ENCODE peak calls at places on chromosomes 7 and 10, in eight cellular contexts. R is choroid plexus epithelial cell, B is OCI-LY7, G is hepatocyte, S is tibial artery, A is cardiac fibroblast, M is fibroblast of mammary gland, D is body of pancreas. N is an unnamed sample.

GRCh38 chr10:128096486-128097199 is 29.6 kb downstream of the MKI67 start:
- DNase-seq in M (peak), G (no peak), S (no peak), A (peak), B (no peak), D (no peak), R (no peak), N (peak)

GRCh38 chr7:33901847-33902246 is 3.5 kb upstream of the BMPER start:
- DNase-seq in B (no peak), A (no peak), D (no peak), S (no peak), M (no peak), G (no peak), R (no peak), N (no peak)

GRCh38 chr10:75651452-75651851 is 220.0 kb downstream of the LRMDA start:
- DNase-seq in R (peak), S (no peak), B (no peak), M (peak), A (no peak), D (no peak), G (no peak), N (peak)

GRCh38 chr10:60537697-60538096 is 148.0 kb upstream of the ANK3 start:
- DNase-seq in G (no peak), S (no peak), B (no peak), M (peak), R (no peak), A (no peak), D (no peak), N (no peak)

GRCh38 chr7:50782376-50783208 is at the start of gene GRB10:
- DNase-seq in D (peak), G (peak), M (peak), A (peak), R (peak), B (no peak), S (no peak), N (peak)

GRCh38 chr7:72446566-72447462 is 34.7 kb upstream of the CALN1 start:
- DNase-seq in R (no peak), M (no peak), G (no peak), A (no peak), B (no peak), S (no peak), D (no peak), N (no peak)

GRCh38 chr10:67629461-67629971 is 66.5 kb downstream of the CTNNA3 start:
- DNase-seq in D (no peak), M (no peak), G (no peak), A (peak), S (no peak), R (peak), B (no peak), N (no peak)

GRCh38 chr10:63210611-63211196 is 77.6 kb downstream of the NRBF2 start:
- DNase-seq in M (peak), D (no peak), S (no peak), R (peak), B (no peak), A (peak), G (no peak), N (no peak)

GRCh38 chr10:19904202-19904661 is 88.0 kb downstream of the PLXDC2 start:
- DNase-seq in S (no peak), B (no peak), D (no peak), M (peak), G (no peak), R (peak), A (peak), N (peak)

GRCh38 chr10:33074443-33074842 is 116.4 kb upstream of the ITGB1 start:
- DNase-seq in A (peak), G (no peak), R (no peak), D (no peak), B (no peak), S (no peak), M (no peak), N (no peak)

GRCh38 chr7:102252373-102252982 is 34.2 kb upstream of the SH2B2 start:
- DNase-seq in G (no peak), B (no peak), R (no peak), S (no peak), D (no peak), M (no peak), A (no peak), N (no peak)

GRCh38 chr7:123494193-123494796 is 40.1 kb downstream of the IQUB start:
- DNase-seq in A (peak), G (peak), M (peak), D (peak), S (no peak), R (peak), B (peak), N (peak)

GRCh38 chr10:76550806-76551205 is 1086.8 kb downstream of the KCNMA1 start:
- DNase-seq in G (peak), A (peak), M (peak), R (peak), D (no peak), S (no peak), B (no peak), N (peak)

GRCh38 chr7:6589829-6590644 is at the start of gene INTS15:
- DNase-seq in S (peak), B (peak), A (peak), R (peak), D (peak), G (peak), M (peak), N (peak)

GRCh38 chr7:75980126-75980864 is 14.1 kb downstream of the TMEM120A start:
- DNase-seq in R (no peak), D (peak), A (no peak), S (no peak), B (no peak), M (no peak), G (no peak), N (no peak)

GRCh38 chr7:99008921-99009530 is 130.7 kb downstream of the TRRAP start:
- DNase-seq in G (no peak), B (no peak), M (no peak), S (no peak), A (no peak), D (no peak), R (no peak), N (no peak)

GRCh38 chr10:96676272-96677112 is 43.8 kb downstream of the PIK3AP1 start:
- DNase-seq in R (no peak), G (no peak), A (no peak), M (no peak), D (peak), B (no peak), S (no peak), N (no peak)

GRCh38 chr10:85786401-85786899 is 580.1 kb downstream of the GRID1 start:
- DNase-seq in D (no peak), G (peak), S (no peak), B (peak), R (no peak), A (no peak), M (no peak), N (no peak)

GRCh38 chr7:135168489-135169140 is 1.9 kb downstream of the CYREN start:
- DNase-seq in M (no peak), S (no peak), A (no peak), D (peak), R (no peak), B (no peak), G (no peak), N (no peak)

GRCh38 chr7:120838281-120838682 is 19.7 kb downstream of the TSPAN12 start:
- DNase-seq in A (no peak), S (no peak), M (no peak), B (no peak), G (no peak), D (no peak), R (no peak), N (no peak)

GRCh38 chr7:104362756-104363155 is 34.4 kb downstream of the LHFPL3 start:
- DNase-seq in M (no peak), A (no peak), S (no peak), R (no peak), G (no peak), D (no peak), B (no peak), N (no peak)

GRCh38 chr10:114239117-114239993 is at the start of gene VWA2:
- DNase-seq in M (no peak), B (peak), R (no peak), A (no peak), S (no peak), G (peak), D (peak), N (no peak)

GRCh38 chr10:30783939-30784500 is 154.5 kb upstream of the LYZL2 start:
- DNase-seq in B (peak), A (peak), G (peak), D (peak), M (peak), S (peak), R (peak), N (peak)

GRCh38 chr7:39428221-39428620 is 138.0 kb upstream of the YAE1 start:
- DNase-seq in M (peak), G (no peak), R (peak), B (no peak), D (no peak), A (peak), S (no peak), N (peak)

GRCh38 chr10:52742723-52743122 is 29.9 kb downstream of the MBL2 start:
- DNase-seq in M (no peak), A (no peak), S (no peak), R (no peak), G (no peak), D (no peak), B (no peak), N (no peak)

GRCh38 chr7:38232475-38233366 is 40.7 kb downstream of the TARP start:
- DNase-seq in G (no peak), D (no peak), R (peak), M (peak), S (no peak), B (no peak), A (no peak), N (no peak)

GRCh38 chr7:141198191-141198958 is 124.5 kb downstream of the TMEM178B start:
- DNase-seq in R (no peak), G (no peak), A (no peak), M (peak), D (no peak), S (no peak), B (no peak), N (no peak)

GRCh38 chr7:139618482-139619366 is 95.2 kb downstream of the CLEC2L start:
- DNase-seq in D (peak), A (peak), G (peak), S (no peak), B (peak), R (peak), M (peak), N (peak)

GRCh38 chr10:83373659-83374058 is 765.6 kb upstream of the GHITM start:
- DNase-seq in R (peak), M (no peak), G (peak), S (no peak), D (no peak), B (peak), A (peak), N (peak)

GRCh38 chr10:6667679-6668270 is 87.7 kb upstream of the PRKCQ start:
- DNase-seq in D (no peak), M (peak), B (peak), S (no peak), R (peak), G (peak), A (peak), N (peak)

GRCh38 chr7:51633006-51633405 is 316.4 kb upstream of the COBL start:
- DNase-seq in R (no peak), A (no peak), D (no peak), S (no peak), B (no peak), M (no peak), G (no peak), N (no peak)

GRCh38 chr10:49008056-49008455 is 68.4 kb upstream of the LRRC18 start:
- DNase-seq in D (no peak), S (no peak), M (no peak), R (no peak), A (no peak), G (no peak), B (no peak), N (no peak)

GRCh38 chr10:5466451-5466996 is 32.8 kb downstream of the CALML5 start:
- DNase-seq in S (no peak), G (peak), A (peak), M (peak), R (peak), B (no peak), D (peak), N (peak)

GRCh38 chr7:1081931-1082401 is 5.9 kb upstream of the GPER1 start:
- DNase-seq in S (no peak), M (no peak), D (no peak), A (no peak), B (no peak), R (peak), G (no peak), N (no peak)

GRCh38 chr7:113730309-113730955 is 188.4 kb downstream of the PPP1R3A start:
- DNase-seq in B (no peak), M (peak), G (no peak), R (peak), S (no peak), D (no peak), A (peak), N (peak)

GRCh38 chr10:95242581-95243317 is 48.1 kb downstream of the PDLIM1 start:
- DNase-seq in G (peak), D (peak), A (peak), S (no peak), B (peak), M (peak), R (peak), N (peak)

GRCh38 chr10:124403548-124403947 is 15.2 kb downstream of the OAT start:
- DNase-seq in D (no peak), R (peak), M (peak), G (peak), S (no peak), B (peak), A (peak), N (peak)

GRCh38 chr10:63125459-63125858 is 7.7 kb upstream of the NRBF2 start:
- DNase-seq in M (no peak), G (no peak), R (no peak), D (no peak), S (no peak), B (peak), A (no peak), N (no peak)

DNA sequence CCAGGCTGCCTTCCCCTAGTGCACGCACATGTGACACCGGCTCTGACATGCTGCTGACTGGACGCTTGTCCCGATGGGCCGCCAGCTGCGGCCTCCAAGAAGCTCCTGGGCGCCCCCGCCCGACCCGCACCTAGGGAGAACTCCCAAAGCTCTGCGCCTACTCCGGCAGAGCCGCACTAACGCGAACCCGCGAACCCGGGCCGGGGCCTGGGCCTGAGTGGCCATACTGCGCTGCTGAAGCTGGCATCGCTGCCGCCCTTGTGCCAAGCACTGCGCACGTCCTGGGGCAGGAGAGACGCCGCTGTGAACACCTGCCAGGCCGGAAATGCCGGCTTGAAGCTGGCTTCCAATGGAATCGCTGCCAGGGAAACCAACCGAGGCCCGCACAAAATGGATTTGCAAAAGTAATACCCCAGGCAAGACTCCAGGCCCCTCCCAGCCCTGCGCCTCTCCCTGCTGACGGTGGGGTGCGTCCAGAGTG is 85.1 kb downstream of the WASHC2A start:
- DNase-seq in M (no peak), B (no peak), S (no peak), R (no peak), A (no peak), D (peak), G (peak), N (no peak)
- H3K4me3 ChIP-seq in M (no peak), B (no peak), S (no peak), R (no peak), A (no peak), D (no peak), G (no peak), N (no peak)

GRCh38 chr10:132411561-132412253 is 14.7 kb downstream of the PWWP2B start:
- DNase-seq in D (peak), M (peak), G (peak), B (no peak), A (no peak), R (peak), S (no peak), N (peak)
- TF ChIP-seq CTCF in D (peak), M (no peak), G (peak), B (no peak), A (no peak), R (peak), S (no peak), N (no peak)

GRCh38 chr10:120805014-120805805 is 46.0 kb upstream of the WDR11 start:
- DNase-seq in G (no peak), M (no peak), S (no peak), B (no peak), A (no peak), D (no peak), R (no peak), N (no peak)
- H3K4me3 ChIP-seq in G (no peak), M (no peak), S (no peak), B (no peak), A (no peak), D (no peak), R (no peak), N (no peak)

GRCh38 chr10:102123223-102123622 is 3.1 kb upstream of the LDB1 start:
- DNase-seq in M (no peak), A (no peak), D (no peak), G (no peak), S (no peak), B (no peak), R (no peak), N (no peak)

GRCh38 chr10:102120142-102120986 is at the start of gene LDB1:
- DNase-seq in S (peak), A (peak), M (peak), R (peak), G (peak), B (peak), D (peak), N (peak)

GRCh38 chr10:102122450-102122849 is 2.3 kb upstream of the LDB1 start:
- DNase-seq in A (no peak), G (no peak), B (no peak), R (no peak), M (no peak), D (no peak), S (no peak), N (no peak)

GRCh38 chr10:102120987-102121738 is 995 bp upstream of the LDB1 start:
- DNase-seq in M (peak), S (peak), G (peak), A (peak), D (no peak), B (no peak), R (peak), N (peak)

GRCh38 chr10:102121739-102122372 is 1.7 kb upstream of the LDB1 start:
- DNase-seq in G (peak), B (no peak), D (no peak), R (peak), M (peak), S (no peak), A (peak), N (peak)
- TF ChIP-seq CTCF in G (peak), B (no peak), D (no peak), R (peak), M (peak), S (no peak), A (peak), N (peak)

DNA sequence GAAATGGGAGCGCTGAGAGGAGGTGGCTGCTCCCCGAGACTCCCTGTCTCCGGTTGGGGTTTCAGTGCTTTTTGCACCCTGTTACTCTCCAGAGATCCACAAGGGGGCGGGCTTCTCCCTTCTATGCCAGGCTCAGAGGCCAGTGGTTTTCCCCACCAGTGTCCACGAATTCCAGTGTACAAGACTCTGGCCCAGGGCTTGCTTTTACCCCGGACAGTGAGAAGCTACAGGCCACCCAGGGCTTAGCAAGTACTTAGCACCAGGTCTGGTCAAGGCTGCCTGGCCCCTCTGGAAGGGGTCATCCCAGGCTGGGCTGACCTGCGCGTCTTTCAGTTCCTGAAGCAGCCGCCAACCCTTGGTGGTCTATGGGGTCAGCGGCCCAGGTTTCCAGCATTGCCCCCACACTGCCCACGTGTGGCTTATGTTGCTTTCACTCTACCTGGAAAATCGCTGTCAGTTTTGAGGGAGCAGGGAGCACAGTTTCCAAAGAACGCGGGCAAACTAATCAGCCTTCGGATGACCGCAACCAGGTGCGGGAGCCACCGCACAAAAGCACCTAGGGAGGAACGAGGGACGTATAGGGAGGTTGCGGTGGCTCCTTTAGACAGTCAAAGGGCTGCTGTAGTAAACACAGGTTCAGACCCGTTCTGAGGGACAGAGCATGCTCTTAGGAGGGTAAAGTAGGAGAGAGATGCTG is 6.8 kb downstream of the CYP26A1 start:
- DNase-seq in B (peak), S (no peak), R (peak), A (peak), M (peak), G (peak), D (peak), N (peak)
- H3K4me3 ChIP-seq in B (no peak), S (no peak), R (no peak), A (no peak), M (no peak), G (no peak), D (no peak), N (peak)

N was measured in AG10803.